ENCODE peak calls at places on chromosome 1, in seven cellular contexts. K is neural progenitor cell, V is foreskin fibroblast, W is NCI-H1092 treated with DMSO at 0.1 percent for 48 hours, X is left lung, H is AG04450, Y is RKO. Q is an unnamed sample.

GRCh38 chr1:14608308-14608707 is 9.8 kb downstream of the KAZN start:
- DNase-seq in K (no peak), V (no peak), W (no peak), X (no peak), H (no peak), Y (no peak), Q (no peak)

GRCh38 chr1:59092126-59092525 is 204.8 kb upstream of the FGGY start:
- DNase-seq in K (no peak), V (peak; percentile 32), W (no peak), X (no peak), H (no peak), Y (no peak), Q (no peak)

GRCh38 chr1:245837741-245838140 is 669.3 kb downstream of the SMYD3 start:
- DNase-seq in K (no peak), V (peak; percentile 48), W (no peak), X (no peak), H (no peak), Y (peak; percentile 14), Q (no peak)

GRCh38 chr1:50735443-50735842 is 224.6 kb downstream of the FAF1 start:
- DNase-seq in K (peak; percentile 18), V (peak; percentile 52), W (no peak), X (no peak), H (no peak), Y (peak; percentile 45), Q (no peak)

GRCh38 chr1:35925741-35926140 is 5.2 kb upstream of the AGO3 start:
- DNase-seq in K (no peak), V (peak; percentile 69), W (no peak), X (no peak), H (peak; percentile 71), Y (no peak), Q (peak; percentile 58)

GRCh38 chr1:241518447-241519307 is 878 bp downstream of the FH start:
- DNase-seq in K (no peak), V (peak; percentile 46), W (peak; percentile 36), X (peak; percentile 42), H (no peak), Y (peak; percentile 53), Q (no peak)

GRCh38 chr1:11530731-11531311 is 51.9 kb downstream of the DISP3 start:
- DNase-seq in K (no peak), V (no peak), W (no peak), X (no peak), H (no peak), Y (no peak), Q (no peak)

GRCh38 chr1:182614796-182615451 is 10.7 kb upstream of the RGS16 start:
- DNase-seq in K (peak; percentile 84), V (peak; percentile 96), W (peak; percentile 95), X (peak; percentile 72), H (peak; percentile 44), Y (no peak), Q (no peak)

GRCh38 chr1:1079408-1080121 is 5.5 kb upstream of the RNF223 start:
- DNase-seq in K (peak; percentile 80), V (peak; percentile 91), W (peak; percentile 2), X (peak; percentile 76), H (peak; percentile 60), Y (peak; percentile 91), Q (peak; percentile 55)

GRCh38 chr1:116586741-116587143 is 15.9 kb upstream of the CD58 start:
- DNase-seq in K (peak; percentile 42), V (peak; percentile 75), W (no peak), X (no peak), H (no peak), Y (no peak), Q (no peak)

GRCh38 chr1:170734412-170735175 is 70.7 kb downstream of the PRRX1 start:
- DNase-seq in K (no peak), V (peak; percentile 66), W (no peak), X (no peak), H (no peak), Y (no peak), Q (no peak)

GRCh38 chr1:173329747-173330146 is 122.6 kb upstream of the TNFSF4 start:
- DNase-seq in K (no peak), V (peak; percentile 38), W (no peak), X (no peak), H (no peak), Y (no peak), Q (peak; percentile 26)

GRCh38 chr1:214525535-214526019 is 25.8 kb downstream of the PTPN14 start:
- DNase-seq in K (no peak), V (no peak), W (no peak), X (no peak), H (no peak), Y (no peak), Q (no peak)

GRCh38 chr1:100130552-100131077 is 2.1 kb downstream of the SASS6 start:
- DNase-seq in K (no peak), V (peak; percentile 31), W (no peak), X (no peak), H (no peak), Y (peak; percentile 39), Q (no peak)

GRCh38 chr1:42788021-42788420 is 3.2 kb downstream of the TMEM269 start:
- DNase-seq in K (no peak), V (no peak), W (no peak), X (no peak), H (no peak), Y (no peak), Q (no peak)

GRCh38 chr1:20086800-20087199 is 16.8 kb downstream of the PLA2G5 start:
- DNase-seq in K (no peak), V (no peak), W (no peak), X (no peak), H (no peak), Y (no peak), Q (no peak)

GRCh38 chr1:212007896-212008295 is 27.5 kb downstream of the INTS7 start:
- DNase-seq in K (no peak), V (no peak), W (no peak), X (no peak), H (no peak), Y (no peak), Q (peak; percentile 49)